ENCODE peak calls at places on chromosomes 6 and 20, in nine cellular contexts. P is OCI-LY7, T is astrocyte of the spinal cord, A is left ventricle myocardium inferior, D is mesothelial cell of epicardium, L is AG10803, F is BE2C, B is MCF 10A, C is right lobe of liver. H is an unnamed sample.

GRCh38 chr6:124066995-124067552 is 263.4 kb downstream of the NKAIN2 start:
- DNase-seq in P (no peak), T (peak; percentile 20), A (no peak), D (no peak), L (no peak), F (no peak), B (no peak), C (no peak), H (no peak)

GRCh38 chr20:25336561-25337422 is 53.8 kb downstream of the ABHD12 start:
- DNase-seq in P (no peak), T (peak; percentile 48), A (no peak), D (no peak), L (no peak), F (no peak), B (peak; percentile 44), C (no peak), H (no peak)

GRCh38 chr6:87944541-87944954 is 103.1 kb upstream of the SPACA1 start:
- DNase-seq in P (peak; percentile 58), T (peak; percentile 36), A (peak; percentile 77), D (peak; percentile 26), L (peak; percentile 75), F (no peak), B (peak; percentile 68), C (no peak), H (no peak)

GRCh38 chr20:34364013-34364382 is 925 bp downstream of the ITCH start:
- DNase-seq in P (peak; percentile 18), T (peak; percentile 63), A (no peak), D (no peak), L (peak; percentile 53), F (no peak), B (peak; percentile 37), C (no peak), H (no peak)

GRCh38 chr6:154157082-154157481 is 118.0 kb downstream of the OPRM1 start:
- DNase-seq in P (no peak), T (no peak), A (no peak), D (no peak), L (no peak), F (no peak), B (no peak), C (no peak), H (peak; percentile 29)

GRCh38 chr6:28589234-28589951 is 63.7 kb downstream of the GPX5 start:
- DNase-seq in P (peak; percentile 8), T (peak; percentile 93), A (no peak), D (no peak), L (peak; percentile 88), F (peak; percentile 89), B (peak; percentile 94), C (no peak), H (peak; percentile 54)

GRCh38 chr6:45163952-45164766 is 164.0 kb upstream of the RUNX2 start:
- DNase-seq in P (no peak), T (no peak), A (no peak), D (no peak), L (no peak), F (no peak), B (peak; percentile 30), C (no peak), H (peak; percentile 22)

GRCh38 chr6:24933868-24934401 is 1.8 kb downstream of the RIPOR2 start:
- DNase-seq in P (peak; percentile 80), T (no peak), A (no peak), D (no peak), L (no peak), F (peak; percentile 16), B (peak; percentile 38), C (no peak), H (no peak)

GRCh38 chr20:14928083-14928482 is 590.7 kb upstream of the FLRT3 start:
- DNase-seq in P (no peak), T (no peak), A (no peak), D (no peak), L (no peak), F (peak; percentile 56), B (peak; percentile 36), C (no peak), H (no peak)

GRCh38 chr6:73134588-73134987 is 90.7 kb downstream of the KHDC1L start:
- DNase-seq in P (peak; percentile 23), T (peak; percentile 6), A (no peak), D (no peak), L (peak; percentile 41), F (peak; percentile 77), B (peak; percentile 18), C (peak; percentile 45), H (no peak)
- TF ChIP-seq CTCF in P (peak; percentile 69), T (peak; percentile 49), A (no peak), D (peak; percentile 36), L (peak; percentile 27), F (peak; percentile 65), B (peak; percentile 24), C (no peak), H (peak; percentile 24)

GRCh38 chr6:64685401-64685800 is 1021.6 kb downstream of the EYS start:
- DNase-seq in P (no peak), T (no peak), A (no peak), D (no peak), L (no peak), F (no peak), B (no peak), C (no peak), H (no peak)

GRCh38 chr6:64681416-64682160 is 1025.4 kb downstream of the EYS start:
- DNase-seq in P (no peak), T (no peak), A (no peak), D (no peak), L (no peak), F (no peak), B (no peak), C (no peak), H (no peak)

GRCh38 chr6:64683682-64684081 is 1023.3 kb downstream of the EYS start:
- DNase-seq in P (no peak), T (peak; percentile 80), A (no peak), D (no peak), L (no peak), F (no peak), B (no peak), C (no peak), H (no peak)

GRCh38 chr6:64680446-64680845 is 1026.6 kb downstream of the EYS start:
- DNase-seq in P (no peak), T (peak; percentile 68), A (no peak), D (no peak), L (no peak), F (no peak), B (peak; percentile 28), C (no peak), H (no peak)

DNA sequence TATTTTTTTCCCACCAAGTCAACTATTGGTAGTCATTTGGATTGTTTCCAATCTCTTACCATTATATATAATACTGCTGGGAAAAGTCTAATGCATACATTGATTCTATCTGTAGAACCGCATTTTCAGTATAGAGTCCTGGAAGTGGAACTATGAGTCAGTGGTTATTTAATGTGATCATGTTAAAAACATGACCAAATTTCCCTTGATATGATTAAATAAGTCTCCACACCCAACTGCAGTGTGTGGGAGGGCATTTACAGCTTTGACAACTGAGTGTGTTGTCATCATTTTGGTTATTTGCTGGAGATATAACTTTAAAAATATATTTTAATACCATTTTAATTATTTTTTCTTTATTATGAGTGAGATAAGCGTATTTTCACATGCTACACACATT is 1027.6 kb downstream of the EYS start:
- DNase-seq in P (no peak), T (no peak), A (no peak), D (no peak), L (no peak), F (no peak), B (no peak), C (no peak), H (no peak)
- TF ChIP-seq CTCF in P (no peak), T (no peak), A (no peak), D (no peak), L (no peak), F (no peak), B (no peak), C (no peak), H (no peak)

GRCh38 chr6:160030103-160030502 is 61.2 kb downstream of the IGF2R start:
- DNase-seq in P (no peak), T (peak; percentile 97), A (peak; percentile 90), D (peak; percentile 68), L (peak; percentile 96), F (peak; percentile 49), B (peak; percentile 92), C (peak; percentile 84), H (no peak)
- TF ChIP-seq CTCF in P (no peak), T (peak; percentile 11), A (no peak), D (no peak), L (no peak), F (peak; percentile 13), B (no peak), C (no peak), H (no peak)

DNA sequence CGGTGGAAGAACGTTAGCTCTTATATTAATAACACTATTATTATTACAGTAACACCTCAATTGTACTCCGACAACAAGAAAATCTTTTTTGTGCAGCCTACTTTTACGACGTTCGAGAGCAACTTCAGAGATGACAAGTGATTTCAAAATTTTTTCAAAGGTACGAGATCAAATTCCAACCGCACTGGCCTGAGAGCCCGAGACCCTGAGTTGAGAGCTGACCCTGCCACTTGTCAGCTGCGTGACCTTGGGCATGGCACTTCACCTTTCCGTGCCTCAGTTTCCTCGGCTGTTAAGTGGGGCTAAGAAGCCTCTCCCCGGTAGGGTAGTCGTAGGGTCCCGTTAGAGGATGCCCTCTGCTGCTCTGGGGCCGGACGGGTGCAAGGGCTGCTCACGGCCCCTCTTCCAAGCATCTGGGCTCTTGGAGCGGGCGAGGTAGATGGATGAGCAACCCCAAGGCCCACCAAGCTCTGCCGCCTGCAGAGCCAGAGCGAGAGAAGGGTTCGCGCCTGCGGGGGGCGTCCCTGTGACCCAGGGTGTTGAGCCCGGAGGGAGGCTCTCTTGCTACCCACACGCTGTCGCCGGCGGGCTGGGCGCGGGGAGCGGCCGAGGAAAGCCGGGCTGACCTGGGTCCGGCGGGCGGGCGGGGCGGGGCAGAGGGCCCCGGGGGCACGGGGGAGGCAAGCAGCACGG is 510 bp downstream of the NDRG3 start:
- DNase-seq in P (peak; percentile 69), T (peak; percentile 8), A (peak; percentile 37), D (no peak), L (no peak), F (peak; percentile 49), B (peak; percentile 18), C (peak; percentile 68), H (no peak)
- TF ChIP-seq CTCF in P (peak; percentile 59), T (no peak), A (no peak), D (no peak), L (peak; percentile 1), F (no peak), B (no peak), C (no peak), H (peak; percentile 19)

DNA sequence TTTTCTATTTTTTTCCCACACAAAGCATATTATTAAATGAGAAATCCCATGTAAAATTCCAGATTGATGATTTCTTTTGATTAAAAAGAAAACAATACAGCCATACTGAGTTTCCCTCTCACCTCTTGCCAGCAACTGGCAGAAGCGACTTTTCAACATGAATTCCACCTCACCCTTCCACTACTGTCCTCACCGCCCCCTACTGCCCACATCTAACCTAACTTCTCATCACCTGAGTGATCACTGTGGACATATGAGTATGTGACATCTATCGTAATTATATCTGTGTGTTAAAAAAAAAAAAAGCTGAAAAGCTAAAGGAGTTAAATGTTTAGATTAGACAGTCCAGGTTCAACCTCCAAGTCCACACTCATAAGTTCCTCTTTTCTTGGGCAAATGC is 528.6 kb downstream of the PRKN start:
- DNase-seq in P (no peak), T (no peak), A (no peak), D (no peak), L (no peak), F (no peak), B (peak; percentile 30), C (no peak), H (no peak)
- TF ChIP-seq CTCF in P (peak; percentile 32), T (no peak), A (no peak), D (no peak), L (peak; percentile 1), F (peak; percentile 23), B (peak; percentile 16), C (no peak), H (no peak)

GRCh38 chr6:34982424-34982852 is 93.4 kb downstream of the ANKS1A start:
- DNase-seq in P (peak; percentile 16), T (peak; percentile 27), A (no peak), D (no peak), L (peak; percentile 35), F (no peak), B (peak; percentile 7), C (peak; percentile 65), H (peak; percentile 26)
- TF ChIP-seq CTCF in P (peak; percentile 68), T (peak; percentile 46), A (peak; percentile 42), D (no peak), L (peak; percentile 48), F (peak; percentile 17), B (no peak), C (peak; percentile 31), H (no peak)

H was measured in GM10248.